ENCODE peak calls at places on chromosome 3, in ten cellular contexts. D is esophagus squamous epithelium, X is vagina, Q is uterus, L is pancreas, H is breast epithelium, G is sigmoid colon, S is neuronal stem cell, Z is transverse colon, N is HCT116. I is an unnamed sample. For H3K4me1, the result is how much of the 10 kb centered on the place peaks cover.

GRCh38 chr3:132535575-132536441 is 61.3 kb upstream of the ACKR4 start:
- DNase-seq in D (no peak), X (no peak), Q (peak), L (no peak), H (no peak), G (peak), S (peak), Z (peak), N (peak), I (peak)

GRCh38 chr3:98971183-98971681 is 69.7 kb upstream of the DCBLD2 start:
- DNase-seq in D (no peak), X (no peak), Q (no peak), L (no peak), H (no peak), G (no peak), S (no peak), Z (no peak), N (peak), I (peak)

GRCh38 chr3:115789480-115789879 is 166.2 kb downstream of the GAP43 start:
- DNase-seq in D (no peak), X (no peak), Q (no peak), L (no peak), H (no peak), G (no peak), S (no peak), Z (no peak), N (no peak), I (no peak)

GRCh38 chr3:126548556-126549466 is 9.9 kb downstream of the C3orf22 start:
- DNase-seq in D (no peak), X (no peak), Q (no peak), L (peak), H (peak), G (peak), S (no peak), Z (peak), N (no peak), I (no peak)

GRCh38 chr3:64291345-64291744 is 66.1 kb upstream of the PRICKLE2 start:
- DNase-seq in D (no peak), X (peak), Q (peak), L (no peak), H (no peak), G (peak), S (no peak), Z (peak), N (no peak), I (peak)

GRCh38 chr3:29430558-29430971 is 149.7 kb downstream of the RBMS3 start:
- DNase-seq in D (no peak), X (no peak), Q (no peak), L (no peak), H (no peak), G (no peak), S (peak), Z (no peak), N (no peak), I (peak)

GRCh38 chr3:99666201-99666600 is 27.8 kb downstream of the COL8A1 start:
- DNase-seq in D (no peak), X (no peak), Q (no peak), L (no peak), H (no peak), G (no peak), S (no peak), Z (no peak), N (no peak), I (no peak)

GRCh38 chr3:149744630-149745029 is 7.7 kb downstream of the COMMD2 start:
- DNase-seq in D (no peak), X (no peak), Q (no peak), L (no peak), H (no peak), G (no peak), S (no peak), Z (no peak), N (no peak), I (no peak)

GRCh38 chr3:146972726-146973125 is 367.6 kb upstream of the PLSCR5 start:
- DNase-seq in D (no peak), X (no peak), Q (no peak), L (no peak), H (no peak), G (no peak), S (no peak), Z (no peak), N (no peak), I (peak)

GRCh38 chr3:30504939-30505338 is 101.5 kb upstream of the TGFBR2 start:
- DNase-seq in D (no peak), X (no peak), Q (no peak), L (no peak), H (no peak), G (no peak), S (no peak), Z (no peak), N (no peak), I (no peak)

GRCh38 chr3:167837430-167837829 is 101.9 kb downstream of the SERPINI1 start:
- DNase-seq in D (no peak), X (no peak), Q (no peak), L (no peak), H (no peak), G (no peak), S (no peak), Z (no peak), N (no peak), I (no peak)

GRCh38 chr3:169660709-169661566 is 2.6 kb downstream of the MECOM start:
- DNase-seq in D (no peak), X (no peak), Q (no peak), L (no peak), H (no peak), G (no peak), S (peak), Z (no peak), N (no peak), I (peak)

GRCh38 chr3:107315136-107315535 is 62.1 kb upstream of the CCDC54 start:
- DNase-seq in D (no peak), X (no peak), Q (no peak), L (no peak), H (no peak), G (no peak), S (no peak), Z (no peak), N (no peak), I (peak)

GRCh38 chr3:186589856-186590579 is 19.5 kb downstream of the DNAJB11 start:
- DNase-seq in D (no peak), X (no peak), Q (no peak), L (no peak), H (no peak), G (no peak), S (no peak), Z (no peak), N (peak), I (no peak)

GRCh38 chr3:50524751-50525150 is 21.3 kb upstream of the CACNA2D2 start:
- DNase-seq in D (no peak), X (no peak), Q (no peak), L (no peak), H (no peak), G (no peak), S (no peak), Z (no peak), N (no peak), I (no peak)

GRCh38 chr3:90091557-90091956 is 984.1 kb downstream of the EPHA3 start:
- DNase-seq in D (no peak), X (no peak), Q (no peak), L (no peak), H (no peak), G (peak), S (no peak), Z (peak), N (no peak), I (peak)

GRCh38 chr3:97957617-97958311 is 14.5 kb downstream of the RIOX2 start:
- DNase-seq in D (no peak), X (no peak), Q (no peak), L (no peak), H (no peak), G (peak), S (no peak), Z (peak), N (no peak), I (no peak)

GRCh38 chr3:135895734-135896121 is 69.8 kb upstream of the PPP2R3A start:
- DNase-seq in D (no peak), X (no peak), Q (no peak), L (no peak), H (no peak), G (no peak), S (no peak), Z (no peak), N (no peak), I (no peak)

GRCh38 chr3:183202004-183202722 is 39.6 kb upstream of the LAMP3 start:
- DNase-seq in D (no peak), X (no peak), Q (no peak), L (no peak), H (no peak), G (no peak), S (no peak), Z (no peak), N (no peak), I (no peak)

GRCh38 chr3:170692720-170693119 is 106.8 kb upstream of the SLC7A14 start:
- DNase-seq in D (no peak), X (no peak), Q (no peak), L (no peak), H (no peak), G (no peak), S (no peak), Z (no peak), N (no peak), I (no peak)

GRCh38 chr3:65305836-65306235 is 618.0 kb upstream of the ADAMTS9 start:
- DNase-seq in D (no peak), X (no peak), Q (no peak), L (no peak), H (no peak), G (no peak), S (no peak), Z (no peak), N (no peak), I (peak)

GRCh38 chr3:50119786-50120185 is 31.1 kb downstream of the RBM5 start:
- DNase-seq in D (no peak), X (no peak), Q (no peak), L (no peak), H (no peak), G (no peak), S (no peak), Z (no peak), N (no peak), I (no peak)

GRCh38 chr3:30102372-30102771 is 504.0 kb upstream of the TGFBR2 start:
- DNase-seq in D (no peak), X (no peak), Q (no peak), L (no peak), H (no peak), G (no peak), S (no peak), Z (no peak), N (no peak), I (no peak)

GRCh38 chr3:105762749-105763673 is 105.8 kb downstream of the CBLB start:
- DNase-seq in D (no peak), X (no peak), Q (no peak), L (no peak), H (no peak), G (no peak), S (no peak), Z (no peak), N (no peak), I (no peak)

GRCh38 chr3:188350956-188351355 is 197.0 kb downstream of the LPP start:
- DNase-seq in D (no peak), X (no peak), Q (no peak), L (no peak), H (no peak), G (no peak), S (no peak), Z (no peak), N (no peak), I (no peak)

GRCh38 chr3:119301001-119301400 is 6.8 kb downstream of the ARHGAP31 start:
- DNase-seq in D (no peak), X (no peak), Q (no peak), L (no peak), H (no peak), G (no peak), S (no peak), Z (no peak), N (no peak), I (no peak)
- H3K4me1 ChIP-seq in D (half or more), X (under half), Q (under half), L (under half), H (under half), G (under half), S (under half), Z (under half), N (under half), I (half or more)

DNA sequence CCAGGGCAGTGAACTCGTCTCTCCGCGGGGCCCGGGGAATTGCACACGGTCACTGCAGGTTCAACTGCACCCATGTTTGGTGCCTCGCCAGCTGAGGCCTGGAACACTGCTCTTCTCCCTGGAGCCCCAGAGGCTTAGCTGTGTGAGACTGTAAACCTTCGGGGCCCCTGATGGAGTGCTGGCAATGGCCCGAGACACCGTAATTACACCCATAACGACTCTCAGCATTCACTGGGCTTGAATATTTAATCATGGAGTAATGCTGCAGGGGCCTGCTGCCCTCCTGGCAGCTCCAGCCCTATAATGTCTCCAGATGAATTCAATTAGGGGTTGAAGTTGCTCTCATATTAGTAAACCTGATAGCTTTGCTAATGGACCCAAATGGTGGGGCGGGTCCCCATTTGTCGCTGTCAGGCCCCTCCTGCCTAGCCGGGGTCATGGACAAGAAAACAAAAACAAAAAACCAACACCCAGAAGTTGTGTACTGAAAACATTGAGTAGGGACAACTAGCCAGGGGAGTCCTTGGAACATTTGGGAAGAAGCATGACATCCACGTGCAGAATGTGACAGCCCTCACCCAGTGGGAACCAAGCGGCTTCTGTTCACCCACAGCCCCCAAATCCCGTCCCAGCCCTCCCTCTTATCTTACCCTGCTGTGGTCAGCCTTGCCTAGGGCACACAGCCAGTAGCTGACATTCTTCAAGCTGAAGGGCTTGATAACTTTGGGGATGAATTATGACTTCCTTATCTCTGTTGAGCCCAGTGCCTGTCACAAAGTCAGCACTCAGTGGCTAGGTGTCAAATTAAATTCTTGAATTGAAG is 74.3 kb upstream of the SCN5A start:
- DNase-seq in D (no peak), X (no peak), Q (no peak), L (no peak), H (no peak), G (no peak), S (no peak), Z (no peak), N (no peak), I (no peak)
- H3K4me1 ChIP-seq in D (under half), X (under half), Q (under half), L (under half), H (under half), G (under half), S (under half), Z (under half), N (under half), I (under half)

DNA sequence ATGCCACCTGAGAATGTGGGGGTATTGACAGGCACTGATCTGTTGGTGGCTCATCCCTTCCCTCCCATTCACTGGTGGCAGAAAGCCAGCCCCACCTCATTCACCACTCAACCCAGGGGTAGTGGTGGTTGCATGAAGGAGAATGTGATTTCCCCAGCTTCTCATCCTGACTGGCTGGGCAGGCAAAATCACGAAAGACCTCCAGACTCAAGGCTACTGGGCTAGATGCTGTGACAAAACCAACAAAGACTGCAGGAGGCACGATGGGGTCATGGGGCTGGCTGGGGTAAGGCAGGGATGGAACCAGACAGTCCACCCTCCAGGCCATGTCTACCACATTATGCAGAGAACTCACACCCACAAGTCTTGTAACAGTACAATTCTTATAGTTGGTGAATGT is 33.9 kb downstream of the FSTL1 start:
- DNase-seq in D (no peak), X (no peak), Q (no peak), L (no peak), H (no peak), G (no peak), S (no peak), Z (no peak), N (no peak), I (no peak)
- H3K4me1 ChIP-seq in D (half or more), X (half or more), Q (under half), L (under half), H (under half), G (half or more), S (under half), Z (under half), N (under half), I (under half)

GRCh38 chr3:136956994-136957393 is 789 bp upstream of the IL20RB start:
- DNase-seq in D (no peak), X (no peak), Q (no peak), L (no peak), H (no peak), G (no peak), S (no peak), Z (no peak), N (no peak), I (no peak)

GRCh38 chr3:136959599-136959998 is 1.8 kb downstream of the IL20RB start:
- DNase-seq in D (no peak), X (no peak), Q (no peak), L (no peak), H (no peak), G (no peak), S (no peak), Z (no peak), N (no peak), I (no peak)

GRCh38 chr3:136960838-136961836 is 3.4 kb downstream of the IL20RB start:
- DNase-seq in D (no peak), X (no peak), Q (no peak), L (no peak), H (no peak), G (no peak), S (no peak), Z (no peak), N (peak), I (no peak)

GRCh38 chr3:136957751-136958288 is at the start of gene IL20RB:
- DNase-seq in D (no peak), X (peak), Q (no peak), L (no peak), H (no peak), G (no peak), S (no peak), Z (no peak), N (peak), I (peak)

GRCh38 chr3:136958931-136959330 is 1.1 kb downstream of the IL20RB start:
- DNase-seq in D (no peak), X (no peak), Q (no peak), L (no peak), H (no peak), G (no peak), S (no peak), Z (no peak), N (no peak), I (no peak)
- H3K4me1 ChIP-seq in D (half or more), X (under half), Q (under half), L (under half), H (under half), G (under half), S (under half), Z (under half), N (half or more), I (half or more)

GRCh38 chr3:53624467-53624866 is 130.1 kb downstream of the CACNA1D start:
- DNase-seq in D (no peak), X (no peak), Q (no peak), L (no peak), H (no peak), G (no peak), S (no peak), Z (no peak), N (no peak), I (no peak)

GRCh38 chr3:53626876-53627275 is 132.5 kb downstream of the CACNA1D start:
- DNase-seq in D (no peak), X (no peak), Q (no peak), L (no peak), H (no peak), G (no peak), S (no peak), Z (no peak), N (no peak), I (no peak)

GRCh38 chr3:53630547-53630946 is 136.1 kb downstream of the CACNA1D start:
- DNase-seq in D (no peak), X (no peak), Q (no peak), L (no peak), H (no peak), G (no peak), S (no peak), Z (no peak), N (peak), I (no peak)

GRCh38 chr3:53629396-53629711 is 134.9 kb downstream of the CACNA1D start:
- DNase-seq in D (no peak), X (no peak), Q (no peak), L (no peak), H (no peak), G (no peak), S (no peak), Z (no peak), N (no peak), I (no peak)

GRCh38 chr3:53628546-53629395 is 134.4 kb downstream of the CACNA1D start:
- DNase-seq in D (no peak), X (no peak), Q (no peak), L (no peak), H (no peak), G (no peak), S (no peak), Z (no peak), N (no peak), I (no peak)
- H3K4me1 ChIP-seq in D (under half), X (under half), Q (under half), L (under half), H (under half), G (under half), S (under half), Z (under half), N (under half), I (under half)

GRCh38 chr3:66473637-66474036 is 27.2 kb downstream of the LRIG1 start:
- DNase-seq in D (no peak), X (no peak), Q (no peak), L (no peak), H (no peak), G (no peak), S (no peak), Z (no peak), N (no peak), I (no peak)
- H3K4me1 ChIP-seq in D (half or more), X (half or more), Q (under half), L (half or more), H (under half), G (half or more), S (under half), Z (half or more), N (under half), I (under half)

GRCh38 chr3:123760817-123761216 is 123.3 kb downstream of the MYLK start:
- DNase-seq in D (no peak), X (no peak), Q (no peak), L (no peak), H (no peak), G (no peak), S (no peak), Z (no peak), N (no peak), I (no peak)
- H3K4me1 ChIP-seq in D (under half), X (under half), Q (under half), L (under half), H (under half), G (under half), S (under half), Z (under half), N (under half), I (half or more)

DNA sequence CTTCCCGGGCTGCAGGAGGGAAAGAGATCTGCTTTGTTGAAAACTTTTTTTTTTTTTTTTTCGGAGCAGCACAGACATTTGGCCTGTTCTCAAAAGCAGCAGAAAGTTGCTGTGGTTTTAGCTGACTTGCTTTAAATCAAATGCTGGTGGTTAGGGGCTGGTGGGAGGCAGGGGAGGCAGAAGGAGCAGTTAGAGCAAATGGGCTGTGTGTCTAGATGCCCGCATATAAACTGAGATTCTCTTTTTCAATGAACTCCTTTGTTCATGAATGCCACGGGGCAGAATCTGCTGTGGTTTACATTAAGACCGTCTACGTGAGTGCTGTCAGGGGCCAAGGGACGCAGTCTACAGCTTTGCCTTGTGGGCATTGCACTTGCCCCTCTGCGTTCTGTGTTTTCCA is 95.9 kb downstream of the FLNB start:
- DNase-seq in D (no peak), X (no peak), Q (no peak), L (no peak), H (no peak), G (no peak), S (no peak), Z (no peak), N (no peak), I (no peak)
- H3K4me1 ChIP-seq in D (under half), X (under half), Q (under half), L (under half), H (under half), G (under half), S (under half), Z (under half), N (under half), I (under half)

DNA sequence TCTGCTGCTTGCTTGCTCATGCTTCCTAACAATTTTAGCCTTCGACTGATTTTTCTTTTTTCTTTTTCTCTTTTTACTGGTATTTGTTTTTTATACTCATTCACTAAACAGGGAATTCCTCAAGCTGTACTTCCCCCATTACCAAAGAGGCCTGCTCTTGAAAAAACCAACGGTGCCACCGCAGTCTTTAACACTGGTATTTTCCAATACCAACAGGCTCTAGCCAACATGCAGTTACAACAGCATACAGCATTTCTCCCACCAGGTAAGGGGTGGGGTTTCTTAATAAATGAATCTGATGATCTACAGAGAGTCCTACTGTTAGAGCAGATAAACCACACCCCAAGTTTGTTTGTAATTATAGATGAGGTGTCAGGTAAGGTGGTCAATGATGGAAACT is 178.8 kb downstream of the MBNL1 start:
- DNase-seq in D (no peak), X (no peak), Q (no peak), L (no peak), H (no peak), G (no peak), S (no peak), Z (no peak), N (no peak), I (no peak)
- H3K4me1 ChIP-seq in D (under half), X (half or more), Q (under half), L (under half), H (under half), G (half or more), S (under half), Z (under half), N (under half), I (under half)

GRCh38 chr3:9068044-9068443 is 104.8 kb upstream of the RAD18 start:
- DNase-seq in D (no peak), X (no peak), Q (no peak), L (no peak), H (no peak), G (peak), S (no peak), Z (no peak), N (no peak), I (no peak)
- H3K4me1 ChIP-seq in D (under half), X (under half), Q (under half), L (under half), H (under half), G (under half), S (under half), Z (under half), N (under half), I (under half)